ENCODE peak calls at places on chromosomes 16 and 17, in four cellular contexts. I is right lobe of liver, J is stomach, O is HepG2. B is an unnamed sample.

GRCh38 chr17:68768804-68769203 is 167.6 kb upstream of the FAM20A start:
- DNase-seq in I (no peak), J (no peak), O (no peak), B (no peak)

GRCh38 chr17:31448467-31449077 is 57.1 kb downstream of the RAB11FIP4 start:
- DNase-seq in I (no peak), J (no peak), O (no peak), B (no peak)

GRCh38 chr16:30649725-30650368 is 913 bp upstream of the PRR14 start:
- DNase-seq in I (no peak), J (no peak), O (no peak), B (no peak)

GRCh38 chr17:66543526-66543925 is 241.1 kb downstream of the PRKCA start:
- DNase-seq in I (no peak), J (no peak), O (no peak), B (no peak)

GRCh38 chr17:72011561-72011960 is 109.3 kb upstream of the SOX9 start:
- DNase-seq in I (no peak), J (no peak), O (no peak), B (no peak)

GRCh38 chr17:81277421-81277820 is 17.7 kb downstream of the SLC38A10 start:
- DNase-seq in I (no peak), J (peak; percentile 48), O (no peak), B (no peak)

GRCh38 chr17:31650756-31651520 is 208.1 kb downstream of the COPRS start:
- DNase-seq in I (no peak), J (no peak), O (no peak), B (no peak)

GRCh38 chr17:40605301-40605700 is 40.0 kb upstream of the CCR7 start:
- DNase-seq in I (no peak), J (no peak), O (no peak), B (no peak)

GRCh38 chr16:12095275-12096161 is 119.0 kb downstream of the SNX29 start:
- DNase-seq in I (peak; percentile 66), J (peak; percentile 70), O (peak; percentile 61), B (no peak)

DNA sequence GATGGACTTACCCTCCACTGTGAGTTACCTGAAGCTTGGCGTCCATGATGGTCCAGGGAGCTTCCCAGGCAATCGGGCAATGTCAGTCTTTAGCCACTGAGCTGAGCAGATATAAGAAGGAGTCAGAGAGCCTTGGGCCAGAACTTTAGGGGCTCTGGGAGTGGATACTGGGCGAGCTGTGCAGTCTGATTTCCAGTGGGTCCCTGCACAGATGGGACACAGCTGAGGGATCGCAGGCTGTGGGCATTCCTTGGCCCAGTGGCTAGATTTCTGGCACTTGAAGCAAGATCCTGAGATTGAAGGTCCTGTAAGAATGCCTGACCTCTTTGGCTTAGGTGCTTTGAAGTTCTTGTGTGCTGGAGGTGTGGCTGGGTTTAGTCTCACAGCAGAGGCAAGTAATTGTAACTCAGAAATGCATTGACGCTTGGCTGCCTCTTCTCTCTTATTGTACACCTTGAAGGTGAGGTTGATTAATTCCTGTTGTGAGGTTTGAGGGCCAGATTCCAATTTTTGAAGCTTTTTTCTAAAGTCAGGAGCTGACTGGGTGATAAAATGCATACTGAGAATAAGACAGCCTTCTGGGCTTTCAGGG is 2283.8 kb downstream of the TP53TG3F start:
- DNase-seq in I (no peak), J (no peak), O (no peak), B (peak; percentile 64)
- H3K9me3 ChIP-seq in I (no peaks in the 10 kb centered on the region), J (peaks cover 30% of the 10 kb centered on the region), O (peaks cover 100% of the 10 kb centered on the region), B (no peaks in the 10 kb centered on the region)

GRCh38 chr16:28528463-28528867 is 10.3 kb downstream of the NUPR1 start:
- DNase-seq in I (peak; percentile 56), J (peak; percentile 73), O (peak; percentile 78), B (no peak)

GRCh38 chr16:28532940-28533647 is 5.7 kb downstream of the NUPR1 start:
- DNase-seq in I (no peak), J (no peak), O (peak; percentile 50), B (no peak)

GRCh38 chr16:28534542-28535373 is 4.0 kb downstream of the NUPR1 start:
- DNase-seq in I (peak; percentile 63), J (peak; percentile 47), O (no peak), B (no peak)

GRCh38 chr16:28529124-28529523 is 9.7 kb downstream of the NUPR1 start:
- DNase-seq in I (no peak), J (no peak), O (no peak), B (no peak)

DNA sequence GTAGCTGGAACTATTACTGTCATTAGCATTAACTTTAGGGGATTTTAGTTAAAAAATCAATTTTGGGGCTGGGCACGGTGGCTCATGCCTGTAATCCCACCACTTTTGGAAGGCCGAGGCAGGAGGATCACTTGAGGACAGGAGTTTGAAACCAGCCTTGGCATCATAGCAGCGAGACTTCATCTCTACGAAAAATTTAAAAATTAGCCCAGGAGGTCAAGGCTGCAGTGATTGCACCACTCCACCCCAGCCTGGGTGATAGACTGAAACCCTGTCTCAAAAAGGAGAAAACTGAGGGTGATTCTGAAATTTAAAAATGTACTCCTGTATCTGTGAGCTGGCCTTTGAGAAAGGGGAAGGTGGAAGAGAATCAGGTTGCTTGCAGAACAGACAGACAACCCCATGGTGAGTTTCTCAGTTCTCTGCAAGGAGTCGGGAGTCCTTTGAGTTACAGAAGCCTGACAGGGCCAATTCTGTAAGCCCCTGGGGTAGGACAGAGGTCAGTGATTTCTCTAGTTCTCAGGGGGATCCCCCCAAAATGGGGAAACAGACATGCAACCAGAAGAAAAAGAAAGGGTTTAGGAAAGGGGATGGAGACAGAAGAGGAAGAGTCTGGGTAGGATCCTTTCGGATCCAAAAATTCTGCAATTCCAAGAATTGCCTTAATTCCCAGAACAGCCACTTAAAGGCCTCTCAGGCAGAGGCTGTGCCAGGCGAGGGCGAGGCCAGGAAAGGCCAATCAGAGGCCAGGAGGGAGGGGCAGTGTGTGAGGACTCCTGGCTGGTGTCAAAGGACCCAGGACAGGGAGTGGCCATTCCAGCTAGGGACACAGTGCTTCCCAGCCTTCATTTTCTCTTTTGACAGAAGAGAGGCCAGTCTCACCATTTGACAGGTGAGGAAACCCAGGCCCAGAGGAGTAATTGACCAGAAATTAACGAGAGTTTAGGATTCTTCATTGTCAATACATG is 6.7 kb downstream of the NUPR1 start:
- DNase-seq in I (peak; percentile 85), J (peak; percentile 90), O (peak; percentile 84), B (no peak)
- TF ChIP-seq POLR2A in I (peak; percentile 64), J (no peak), O (no peak), B (no peak)

DNA sequence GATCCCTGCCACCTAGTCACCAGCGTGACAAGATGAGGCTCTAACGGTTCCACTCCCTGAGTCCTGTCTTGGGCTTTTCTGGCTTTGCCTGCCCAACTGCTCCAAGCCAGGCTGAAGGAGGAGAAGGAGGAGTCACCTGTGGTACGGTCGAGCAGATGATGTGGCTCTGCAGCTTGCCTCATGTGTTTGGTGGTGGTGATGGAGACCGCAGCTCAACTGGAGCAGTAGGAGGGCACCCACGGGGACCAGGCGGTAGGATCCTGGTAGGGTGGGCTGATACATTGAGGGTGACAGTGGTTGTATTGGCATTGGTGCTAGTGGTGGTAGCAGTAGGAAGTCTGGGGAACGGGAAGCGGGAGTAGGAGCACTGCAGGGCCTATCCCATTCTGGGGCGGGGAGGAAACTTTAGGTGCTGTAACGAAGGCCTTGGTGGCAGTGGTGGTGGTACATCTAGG is 202.8 kb upstream of the WSB1 start:
- DNase-seq in I (no peak), J (no peak), O (no peak), B (no peak)
- H3K9me3 ChIP-seq in I (no peaks in the 10 kb centered on the region), J (no peaks in the 10 kb centered on the region), O (no peaks in the 10 kb centered on the region), B (no peaks in the 10 kb centered on the region)

GRCh38 chr16:77111057-77111456 is 79.9 kb upstream of the MON1B start:
- DNase-seq in I (no peak), J (no peak), O (no peak), B (no peak)
- TF ChIP-seq POLR2A in I (no peak), J (no peak), O (no peak), B (no peak)

DNA sequence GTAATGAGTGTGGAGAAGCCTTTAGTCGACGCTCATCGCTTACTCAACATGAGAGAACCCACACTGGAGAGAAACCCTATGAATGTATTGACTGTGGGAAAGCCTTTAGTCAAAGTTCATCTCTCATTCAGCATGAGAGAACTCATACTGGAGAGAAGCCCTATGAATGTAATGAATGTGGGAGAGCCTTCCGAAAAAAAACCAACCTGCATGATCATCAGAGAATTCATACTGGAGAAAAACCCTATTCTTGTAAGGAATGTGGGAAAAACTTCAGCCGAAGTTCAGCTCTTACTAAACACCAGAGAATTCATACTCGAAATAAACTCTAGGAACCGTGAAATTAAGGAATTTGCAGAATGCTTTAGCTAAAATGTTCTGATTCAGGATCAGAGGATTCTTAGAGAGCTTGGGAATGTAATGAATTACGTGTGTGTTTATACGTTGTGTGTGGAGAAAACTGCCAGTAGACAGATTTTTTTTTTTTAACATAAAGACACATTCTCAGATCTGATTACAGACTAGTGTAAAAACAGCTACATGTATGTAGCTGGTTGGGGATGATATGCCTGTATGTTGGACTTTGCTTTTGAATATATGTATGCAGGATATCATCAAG is 25.4 kb downstream of the ZFP90 start:
- DNase-seq in I (no peak), J (no peak), O (no peak), B (no peak)
- H3K9me3 ChIP-seq in I (peaks cover 67% of the 10 kb centered on the region), J (peaks cover 100% of the 10 kb centered on the region), O (peaks cover 100% of the 10 kb centered on the region), B (peaks cover 86% of the 10 kb centered on the region)